ENCODE peak calls at places on chromosome 4, in seven cellular contexts. B, W, U, E, M, H and V are unnamed samples.

GRCh38 chr4:10666616-10667015 is 18.0 kb downstream of the CLNK start:
- DNase-seq in B (no peak), W (no peak), U (no peak), E (no peak), M (no peak), H (no peak), V (no peak)

GRCh38 chr4:177246636-177247584 is 62.8 kb upstream of the NEIL3 start:
- DNase-seq in B (peak; percentile 78), W (no peak), U (no peak), E (no peak), M (no peak), H (no peak), V (peak; percentile 49)

GRCh38 chr4:121408-122084 is 2.8 kb upstream of the ZNF718 start:
- DNase-seq in B (no peak), W (peak; percentile 34), U (no peak), E (no peak), M (no peak), H (no peak), V (no peak)

GRCh38 chr4:125722009-125722408 is 407.3 kb downstream of the FAT4 start:
- DNase-seq in B (no peak), W (no peak), U (no peak), E (no peak), M (no peak), H (no peak), V (no peak)

GRCh38 chr4:2269206-2269531 is 7.3 kb upstream of the MXD4 start:
- DNase-seq in B (no peak), W (no peak), U (no peak), E (no peak), M (peak; percentile 16), H (peak; percentile 26), V (no peak)

GRCh38 chr4:52979020-52979419 is 116.9 kb downstream of the RASL11B start:
- DNase-seq in B (peak; percentile 24), W (no peak), U (no peak), E (no peak), M (no peak), H (no peak), V (no peak)

GRCh38 chr4:6421397-6421796 is 51.0 kb downstream of the PPP2R2C start:
- DNase-seq in B (no peak), W (no peak), U (no peak), E (no peak), M (no peak), H (no peak), V (no peak)

GRCh38 chr4:86717651-86718050 is 123.5 kb downstream of the PTPN13 start:
- DNase-seq in B (no peak), W (no peak), U (no peak), E (no peak), M (no peak), H (no peak), V (no peak)

GRCh38 chr4:108954880-108955279 is 192.0 kb upstream of the ETNPPL start:
- DNase-seq in B (no peak), W (no peak), U (no peak), E (peak; percentile 66), M (no peak), H (no peak), V (peak; percentile 3)

GRCh38 chr4:69823481-69824186 is 36.3 kb downstream of the SULT1E1 start:
- DNase-seq in B (peak; percentile 61), W (peak; percentile 76), U (peak; percentile 60), E (no peak), M (no peak), H (no peak), V (no peak)

GRCh38 chr4:73721901-73722300 is 18.5 kb upstream of the CXCL8 start:
- DNase-seq in B (no peak), W (no peak), U (peak; percentile 73), E (no peak), M (no peak), H (no peak), V (no peak)

GRCh38 chr4:81337211-81337610 is 122.2 kb upstream of the PRKG2 start:
- DNase-seq in B (no peak), W (no peak), U (no peak), E (no peak), M (no peak), H (no peak), V (no peak)

GRCh38 chr4:156875697-156876096 is 95.9 kb downstream of the PDGFC start:
- DNase-seq in B (no peak), W (no peak), U (no peak), E (no peak), M (no peak), H (no peak), V (no peak)

GRCh38 chr4:25100156-25100555 is 60.1 kb downstream of the SEPSECS start:
- DNase-seq in B (peak; percentile 15), W (no peak), U (no peak), E (no peak), M (no peak), H (no peak), V (peak; percentile 23)
- H3K27ac ChIP-seq in B (no peak overlapping the region), W (no peak overlapping the region), U (no peak overlapping the region), E (no peak overlapping the region), M (peak overlapping the region; percentile 75), H (peak overlapping the region; percentile 82), V (no peak overlapping the region)

GRCh38 chr4:38154681-38155588 is 194.7 kb downstream of the PTTG2 start:
- DNase-seq in B (peak; percentile 52), W (peak; percentile 80), U (no peak), E (peak; percentile 46), M (peak; percentile 60), H (peak; percentile 69), V (no peak)
- H3K27ac ChIP-seq in B (no peak overlapping the region), W (no peak overlapping the region), U (no peak overlapping the region), E (no peak overlapping the region), M (peak overlapping the region; percentile 69), H (peak overlapping the region; percentile 74), V (no peak overlapping the region)

GRCh38 chr4:38990241-38990640 is 42.0 kb downstream of the TMEM156 start:
- DNase-seq in B (no peak), W (no peak), U (no peak), E (no peak), M (no peak), H (no peak), V (no peak)

GRCh38 chr4:38983756-38984647 is 48.2 kb downstream of the TMEM156 start:
- DNase-seq in B (peak; percentile 45), W (no peak), U (no peak), E (no peak), M (no peak), H (no peak), V (peak; percentile 73)

GRCh38 chr4:38989487-38989886 is 42.7 kb downstream of the TMEM156 start:
- DNase-seq in B (no peak), W (no peak), U (peak; percentile 62), E (no peak), M (no peak), H (no peak), V (no peak)

GRCh38 chr4:38985363-38986065 is 46.7 kb downstream of the TMEM156 start:
- DNase-seq in B (no peak), W (no peak), U (no peak), E (no peak), M (no peak), H (no peak), V (no peak)

DNA sequence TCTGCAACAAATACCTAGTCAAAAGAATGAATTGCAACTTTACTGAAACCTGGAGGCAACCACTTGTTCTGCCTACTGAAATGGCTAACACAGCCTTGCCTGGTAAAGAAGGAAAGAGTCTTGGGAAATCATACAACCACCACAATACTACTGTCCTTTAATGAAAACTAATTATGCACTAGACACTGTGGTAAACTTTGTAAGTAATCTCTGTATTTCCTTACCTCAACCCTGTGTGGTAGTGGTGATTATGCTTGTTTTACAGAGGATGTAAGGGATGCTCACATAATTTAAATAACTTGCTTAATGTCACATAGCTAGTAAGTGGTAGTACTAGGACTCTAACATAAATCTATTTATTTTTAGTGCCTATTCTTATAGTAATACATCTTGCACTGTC is 44.7 kb downstream of the TMEM156 start:
- DNase-seq in B (no peak), W (no peak), U (no peak), E (no peak), M (no peak), H (no peak), V (no peak)
- H3K27ac ChIP-seq in B (no peak overlapping the region), W (no peak overlapping the region), U (no peak overlapping the region), E (no peak overlapping the region), M (no peak overlapping the region), H (no peak overlapping the region), V (no peak overlapping the region)

GRCh38 chr4:173212379-173212778 is 43.8 kb downstream of the GALNT7 start:
- DNase-seq in B (no peak), W (no peak), U (no peak), E (no peak), M (no peak), H (no peak), V (no peak)
- H3K27ac ChIP-seq in B (no peak overlapping the region), W (no peak overlapping the region), U (peak overlapping the region; percentile 25), E (peak overlapping the region; percentile 75), M (no peak overlapping the region), H (no peak overlapping the region), V (no peak overlapping the region)

GRCh38 chr4:3387154-3387942 is 54.4 kb upstream of the HGFAC start:
- DNase-seq in B (no peak), W (no peak), U (no peak), E (no peak), M (peak; percentile 12), H (no peak), V (no peak)
- H3K27ac ChIP-seq in B (peak overlapping the region; percentile 51), W (peak overlapping the region; percentile 84), U (peak overlapping the region; percentile 88), E (no peak overlapping the region), M (peak overlapping the region; percentile 62), H (peak overlapping the region; percentile 97), V (peak overlapping the region; percentile 94)

DNA sequence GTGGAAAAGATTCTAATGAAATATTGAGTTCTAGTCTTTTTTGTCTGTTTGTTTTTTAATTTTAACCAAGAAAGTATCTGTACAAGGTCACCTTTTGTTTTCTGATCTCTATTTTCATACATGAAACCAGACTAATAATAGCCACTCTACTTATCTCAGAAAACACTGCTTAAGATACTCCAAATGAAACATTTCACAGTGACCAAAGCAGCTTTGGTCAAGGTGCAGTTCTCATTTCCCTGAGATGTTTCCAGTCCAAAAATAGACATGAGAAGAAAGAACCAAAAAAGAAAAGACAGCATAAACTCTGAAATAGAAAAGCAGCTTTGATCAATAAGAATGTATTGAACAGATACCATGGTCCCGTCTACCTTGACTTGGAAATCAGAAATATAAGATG is 782.8 kb downstream of the RAB28 start:
- DNase-seq in B (no peak), W (no peak), U (no peak), E (no peak), M (no peak), H (no peak), V (no peak)
- H3K27ac ChIP-seq in B (no peak overlapping the region), W (no peak overlapping the region), U (no peak overlapping the region), E (no peak overlapping the region), M (no peak overlapping the region), H (no peak overlapping the region), V (no peak overlapping the region)

DNA sequence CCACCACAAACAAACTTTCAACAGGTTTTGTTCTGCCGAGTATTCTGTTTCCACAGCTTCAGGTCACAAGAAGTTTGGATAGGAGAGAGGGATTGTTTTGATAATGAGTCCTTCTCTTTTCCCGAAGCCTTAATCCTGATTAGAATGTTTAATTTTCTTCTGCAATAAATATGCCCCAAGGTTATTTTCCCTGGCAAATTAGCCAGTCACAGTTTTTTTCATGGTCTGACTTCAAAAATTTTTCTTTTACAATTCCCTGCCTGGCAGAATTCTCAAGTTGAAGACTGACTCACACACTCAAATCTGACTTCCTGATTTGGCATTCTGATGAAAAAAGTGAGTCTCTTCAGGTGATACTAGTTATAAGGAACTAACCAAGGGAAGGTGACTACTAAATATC is 33.1 kb upstream of the EDNRA start:
- DNase-seq in B (no peak), W (no peak), U (no peak), E (no peak), M (no peak), H (no peak), V (peak; percentile 26)
- H3K27ac ChIP-seq in B (no peak overlapping the region), W (no peak overlapping the region), U (no peak overlapping the region), E (peak overlapping the region; percentile 3), M (no peak overlapping the region), H (no peak overlapping the region), V (no peak overlapping the region)

GRCh38 chr4:68466185-68466584 is 18.9 kb downstream of the TMPRSS11E start:
- DNase-seq in B (peak; percentile 44), W (no peak), U (peak; percentile 64), E (no peak), M (no peak), H (no peak), V (peak; percentile 91)
- H3K27ac ChIP-seq in B (no peak overlapping the region), W (no peak overlapping the region), U (peak overlapping the region; percentile 43), E (no peak overlapping the region), M (no peak overlapping the region), H (no peak overlapping the region), V (peak overlapping the region; percentile 54)